ENCODE peak calls at places on chromosomes 6 and 20, in ten cellular contexts. J, H, P, S, K, A, Y, O, E and I are unnamed samples.
A peak's percentile ranks its signal among the peaks of the same experiment; 100 is the strongest.

GRCh38 chr6:45595010-45595851 is 217.5 kb upstream of the SUPT3H start:
- DNase-seq in J (no peak), H (no peak), P (no peak), S (no peak), K (no peak), A (no peak), Y (no peak), O (no peak), E (no peak), I (peak; percentile 25)

GRCh38 chr6:3001773-3002293 is 2.1 kb downstream of the NQO2 start:
- DNase-seq in J (no peak), H (peak; percentile 81), P (peak; percentile 59), S (peak; percentile 81), K (no peak), A (peak; percentile 86), Y (peak; percentile 77), O (no peak), E (no peak), I (peak; percentile 92)

GRCh38 chr6:87431263-87431662 is 23.5 kb downstream of the CFAP206 start:
- DNase-seq in J (no peak), H (no peak), P (no peak), S (no peak), K (no peak), A (no peak), Y (no peak), O (no peak), E (no peak), I (no peak)

GRCh38 chr6:130034815-130035146 is 16.4 kb downstream of the L3MBTL3 start:
- DNase-seq in J (no peak), H (no peak), P (no peak), S (no peak), K (no peak), A (no peak), Y (no peak), O (no peak), E (no peak), I (no peak)

GRCh38 chr6:3489032-3489757 is 32.3 kb upstream of the SLC22A23 start:
- DNase-seq in J (no peak), H (no peak), P (no peak), S (no peak), K (no peak), A (no peak), Y (peak; percentile 8), O (no peak), E (no peak), I (no peak)

GRCh38 chr6:127176175-127176574 is 57.7 kb downstream of the RSPO3 start:
- DNase-seq in J (no peak), H (no peak), P (no peak), S (no peak), K (no peak), A (no peak), Y (no peak), O (no peak), E (no peak), I (peak; percentile 30)

GRCh38 chr6:158816329-158816728 is 2.8 kb downstream of the EZR start:
- DNase-seq in J (no peak), H (no peak), P (peak; percentile 3), S (peak; percentile 63), K (no peak), A (no peak), Y (no peak), O (no peak), E (no peak), I (no peak)

GRCh38 chr6:99602519-99603420 is 3.9 kb upstream of the PRDM13 start:
- DNase-seq in J (peak; percentile 43), H (no peak), P (no peak), S (no peak), K (no peak), A (no peak), Y (no peak), O (no peak), E (no peak), I (no peak)

GRCh38 chr6:5249451-5250122 is 11.2 kb downstream of the LYRM4 start:
- DNase-seq in J (no peak), H (no peak), P (no peak), S (no peak), K (no peak), A (no peak), Y (no peak), O (no peak), E (no peak), I (no peak)

GRCh38 chr20:25257756-25258462 is 10.0 kb downstream of the PYGB start:
- DNase-seq in J (no peak), H (no peak), P (no peak), S (peak; percentile 71), K (no peak), A (no peak), Y (no peak), O (no peak), E (no peak), I (no peak)

GRCh38 chr20:38152175-38153010 is 12.7 kb downstream of the TGM2 start:
- DNase-seq in J (peak; percentile 91), H (no peak), P (peak; percentile 94), S (peak; percentile 94), K (peak; percentile 89), A (peak; percentile 42), Y (peak; percentile 73), O (peak; percentile 98), E (peak; percentile 25), I (no peak)

GRCh38 chr20:23856736-23857135 is 22.8 kb downstream of the CST5 start:
- DNase-seq in J (no peak), H (no peak), P (no peak), S (no peak), K (no peak), A (no peak), Y (no peak), O (no peak), E (no peak), I (no peak)

GRCh38 chr6:110125361-110125760 is 54.1 kb downstream of the WASF1 start:
- DNase-seq in J (no peak), H (no peak), P (no peak), S (no peak), K (no peak), A (no peak), Y (no peak), O (no peak), E (no peak), I (no peak)

GRCh38 chr6:123849406-123849805 is 45.7 kb downstream of the NKAIN2 start:
- DNase-seq in J (no peak), H (no peak), P (no peak), S (no peak), K (no peak), A (no peak), Y (no peak), O (no peak), E (no peak), I (no peak)

GRCh38 chr6:91376686-91377085 is 789.8 kb upstream of the MAP3K7 start:
- DNase-seq in J (no peak), H (no peak), P (no peak), S (peak; percentile 66), K (no peak), A (no peak), Y (no peak), O (no peak), E (no peak), I (peak; percentile 4)

GRCh38 chr6:107401573-107401972 is 57.8 kb downstream of the PDSS2 start:
- DNase-seq in J (no peak), H (no peak), P (no peak), S (no peak), K (no peak), A (no peak), Y (no peak), O (no peak), E (no peak), I (no peak)

GRCh38 chr6:134123666-134124208 is 71.3 kb upstream of the SLC2A12 start:
- DNase-seq in J (peak; percentile 53), H (peak; percentile 65), P (no peak), S (peak; percentile 60), K (no peak), A (no peak), Y (peak; percentile 72), O (no peak), E (peak; percentile 12), I (peak; percentile 64)

GRCh38 chr20:35451295-35451694 is 4.1 kb upstream of the CEP250 start:
- DNase-seq in J (no peak), H (no peak), P (no peak), S (no peak), K (no peak), A (no peak), Y (no peak), O (no peak), E (no peak), I (no peak)

GRCh38 chr6:16850332-16851022 is 89.2 kb upstream of the ATXN1 start:
- DNase-seq in J (no peak), H (no peak), P (no peak), S (no peak), K (no peak), A (no peak), Y (no peak), O (no peak), E (no peak), I (peak; percentile 76)
- H3K27ac ChIP-seq in J (peak overlapping the region; percentile 89), H (no peak overlapping the region), P (no peak overlapping the region), S (no peak overlapping the region), K (no peak overlapping the region), A (no peak overlapping the region), Y (peak overlapping the region; percentile 20), O (peak overlapping the region; percentile 24), E (no peak overlapping the region), I (peak overlapping the region; percentile 59)

DNA sequence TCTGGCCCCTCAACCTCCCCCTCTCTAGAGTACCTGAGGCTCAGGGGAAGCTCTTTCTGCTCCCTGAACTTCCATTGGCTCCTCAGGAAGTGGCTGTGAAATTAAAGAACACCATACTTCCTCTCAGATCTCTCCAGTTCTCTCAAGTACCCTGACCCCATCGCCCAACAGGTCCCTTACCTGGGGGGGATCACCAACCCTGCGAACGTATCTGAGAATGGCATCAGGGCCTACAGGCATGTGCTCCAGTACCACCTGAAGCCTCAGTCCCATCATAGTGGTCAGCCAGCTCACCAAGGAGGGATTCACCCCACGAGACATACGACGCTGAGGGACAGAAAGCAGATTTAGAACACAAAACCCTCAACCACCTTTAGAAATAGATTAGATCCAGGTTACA is 11.8 kb downstream of the BAG6 start:
- DNase-seq in J (no peak), H (no peak), P (no peak), S (no peak), K (no peak), A (no peak), Y (no peak), O (no peak), E (no peak), I (no peak)
- H3K36me3 ChIP-seq in J (peaks cover 34% of the 10 kb centered on the region), H (peaks cover 22% of the 10 kb centered on the region), P (peaks cover 4% of the 10 kb centered on the region), S (peaks cover 45% of the 10 kb centered on the region), K (peaks cover 100% of the 10 kb centered on the region), A (peaks cover 7% of the 10 kb centered on the region), Y (peaks cover 81% of the 10 kb centered on the region), O (peaks cover 100% of the 10 kb centered on the region), E (peaks cover 53% of the 10 kb centered on the region), I (peaks cover 95% of the 10 kb centered on the region)

DNA sequence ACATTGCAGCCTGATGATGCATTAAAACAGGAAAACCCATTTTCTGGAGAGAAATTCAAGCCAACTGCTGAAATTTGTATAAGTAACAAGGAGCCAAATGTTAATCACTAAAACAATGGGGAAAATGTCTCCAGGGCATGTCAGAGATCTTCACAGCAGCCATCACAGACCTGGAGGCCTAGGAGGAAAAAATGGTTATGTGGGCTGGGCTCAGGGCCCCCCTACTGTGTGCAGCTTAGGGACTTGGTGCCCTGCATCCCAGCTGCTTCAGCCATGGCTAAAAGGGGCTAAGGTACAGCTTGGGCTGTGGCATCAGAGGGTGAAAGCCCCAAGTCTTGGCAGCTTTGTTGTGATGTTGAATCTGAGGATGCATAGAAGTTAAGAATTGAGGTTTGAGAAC is 479.8 kb downstream of the BCKDHB start:
- DNase-seq in J (no peak), H (no peak), P (no peak), S (no peak), K (no peak), A (no peak), Y (no peak), O (no peak), E (no peak), I (no peak)
- H3K27ac ChIP-seq in J (no peak overlapping the region), H (no peak overlapping the region), P (no peak overlapping the region), S (no peak overlapping the region), K (no peak overlapping the region), A (no peak overlapping the region), Y (no peak overlapping the region), O (no peak overlapping the region), E (no peak overlapping the region), I (no peak overlapping the region)

GRCh38 chr6:20458051-20458894 is 56.6 kb downstream of the E2F3 start:
- DNase-seq in J (no peak), H (no peak), P (no peak), S (no peak), K (no peak), A (no peak), Y (no peak), O (no peak), E (no peak), I (no peak)
- H3K36me3 ChIP-seq in J (peaks cover 26% of the 10 kb centered on the region), H (no peaks in the 10 kb centered on the region), P (no peaks in the 10 kb centered on the region), S (no peaks in the 10 kb centered on the region), K (no peaks in the 10 kb centered on the region), A (no peaks in the 10 kb centered on the region), Y (no peaks in the 10 kb centered on the region), O (no peaks in the 10 kb centered on the region), E (peaks cover 3% of the 10 kb centered on the region), I (no peaks in the 10 kb centered on the region)